ENCODE peak calls at places on chromosomes 6 and 20, in six cellular contexts. F is ecto neural progenitor cell; N is GM13977; D is nephron progenitor cell; W is ELR; H is stimulated activated CD8-positive, alpha-beta memory T cell treated with anti-CD3 and anti-CD28 coated beads, Interleukin-12 subunit alpha, Interleukin-12 subunit beta, amount 100 ng/mL, for 4 hours. X is an unnamed sample.

GRCh38 chr20:46708172-46708860 is 1.1 kb upstream of the SLC2A10 start:
- DNase-seq in F (no peak), N (no peak), D (no peak), W (no peak), H (no peak), X (no peak)

GRCh38 chr20:9068232-9068781 is 580 bp upstream of the PLCB4 start:
- DNase-seq in F (peak; percentile 88), N (no peak), D (peak; percentile 83), W (peak; percentile 64), H (no peak), X (no peak)

GRCh38 chr6:114524081-114524480 is 181.3 kb upstream of the HS3ST5 start:
- DNase-seq in F (no peak), N (no peak), D (no peak), W (no peak), H (no peak), X (no peak)

GRCh38 chr6:170417881-170418280 is 111.3 kb downstream of the FAM120B start:
- DNase-seq in F (peak; percentile 40), N (no peak), D (no peak), W (no peak), H (no peak), X (no peak)

GRCh38 chr6:16687045-16687444 is 74.2 kb downstream of the ATXN1 start:
- DNase-seq in F (no peak), N (no peak), D (no peak), W (no peak), H (no peak), X (no peak)

GRCh38 chr6:43817192-43817591 is 47.2 kb downstream of the VEGFA start:
- DNase-seq in F (no peak), N (peak; percentile 46), D (no peak), W (peak; percentile 72), H (no peak), X (peak; percentile 48)

GRCh38 chr20:59299961-59300340 is 460 bp upstream of the EDN3 start:
- DNase-seq in F (no peak), N (no peak), D (peak; percentile 21), W (no peak), H (no peak), X (no peak)

GRCh38 chr6:165849539-165850430 is 186.7 kb upstream of the PDE10A start:
- DNase-seq in F (no peak), N (no peak), D (no peak), W (no peak), H (no peak), X (no peak)

GRCh38 chr6:157693867-157694266 is 129.2 kb upstream of the SNX9 start:
- DNase-seq in F (no peak), N (no peak), D (no peak), W (no peak), H (no peak), X (no peak)

GRCh38 chr6:84095156-84095555 is 61.6 kb downstream of the MRAP2 start:
- DNase-seq in F (no peak), N (no peak), D (no peak), W (no peak), H (no peak), X (no peak)

GRCh38 chr6:128882560-128882959 is 378 bp upstream of the LAMA2 start:
- DNase-seq in F (no peak), N (no peak), D (no peak), W (peak; percentile 13), H (no peak), X (no peak)

GRCh38 chr6:131999545-132000146 is 48.5 kb upstream of the CCN2 start:
- DNase-seq in F (no peak), N (no peak), D (no peak), W (no peak), H (no peak), X (peak; percentile 64)

GRCh38 chr6:154343473-154344308 is 12.9 kb downstream of the IPCEF1 start:
- DNase-seq in F (peak; percentile 59), N (no peak), D (peak; percentile 23), W (peak; percentile 50), H (no peak), X (no peak)

GRCh38 chr20:51412991-51413471 is 129.5 kb downstream of the NFATC2 start:
- DNase-seq in F (no peak), N (peak; percentile 31), D (no peak), W (peak; percentile 19), H (no peak), X (no peak)

GRCh38 chr20:11754451-11754850 is 163.2 kb upstream of the BTBD3 start:
- DNase-seq in F (no peak), N (no peak), D (no peak), W (no peak), H (no peak), X (no peak)

GRCh38 chr20:10733122-10733521 is 59.3 kb upstream of the JAG1 start:
- DNase-seq in F (no peak), N (no peak), D (no peak), W (no peak), H (no peak), X (no peak)

GRCh38 chr6:79536615-79536968 is 638 bp downstream of the LCA5 start:
- DNase-seq in F (no peak), N (no peak), D (no peak), W (peak; percentile 42), H (no peak), X (peak; percentile 46)

GRCh38 chr6:130322673-130323268 is 43.0 kb upstream of the TMEM200A start:
- DNase-seq in F (no peak), N (peak; percentile 21), D (peak; percentile 33), W (peak; percentile 82), H (no peak), X (peak; percentile 55)

GRCh38 chr6:127198549-127198948 is 68.1 kb upstream of the RNF146 start:
- DNase-seq in F (no peak), N (no peak), D (no peak), W (no peak), H (no peak), X (no peak)

GRCh38 chr6:121393711-121394110 is 41.7 kb upstream of the GJA1 start:
- DNase-seq in F (no peak), N (no peak), D (no peak), W (no peak), H (no peak), X (no peak)

GRCh38 chr6:97095466-97095865 is 170.9 kb downstream of the KLHL32 start:
- DNase-seq in F (no peak), N (no peak), D (no peak), W (peak; percentile 20), H (no peak), X (no peak)

GRCh38 chr6:91633374-91634184 is 1046.7 kb upstream of the MAP3K7 start:
- DNase-seq in F (no peak), N (no peak), D (no peak), W (no peak), H (no peak), X (peak; percentile 66)

GRCh38 chr20:47865912-47866311 is 80.6 kb upstream of the SULF2 start:
- DNase-seq in F (no peak), N (no peak), D (no peak), W (no peak), H (no peak), X (no peak)

X was measured in MM.1S.